ENCODE peak calls at places on chromosomes 2 and 18, in four cellular contexts. One of them, this sample, is unnamed.

GRCh38 chr18:56575819-56576663 is 62.4 kb downstream of the TXNL1 start:
- DNase-seq in GM12891: peak
- DNase-seq in HepG2: peak
- DNase-seq in K562: peak
- DNase-seq in this sample: no peak

GRCh38 chr2:221671515-221671914 is 99.4 kb upstream of the EPHA4 start:
- DNase-seq in HepG2: no peak
- DNase-seq in GM12891: no peak
- DNase-seq in K562: no peak
- DNase-seq in this sample: no peak

GRCh38 chr18:48680339-48680738 is 141.5 kb downstream of the CTIF start:
- DNase-seq in GM12891: no peak
- DNase-seq in K562: no peak
- DNase-seq in HepG2: no peak
- DNase-seq in this sample: no peak

GRCh38 chr2:161898633-161899032 is 175.4 kb downstream of the DPP4 start:
- DNase-seq in HepG2: no peak
- DNase-seq in GM12891: no peak
- DNase-seq in K562: no peak
- DNase-seq in this sample: no peak

GRCh38 chr2:238277695-238278094 is 10.7 kb downstream of the PER2 start:
- DNase-seq in HepG2: no peak
- DNase-seq in GM12891: no peak
- DNase-seq in K562: no peak
- DNase-seq in this sample: no peak

GRCh38 chr18:44729631-44730101 is 49.0 kb downstream of the SETBP1 start:
- DNase-seq in K562: peak
- DNase-seq in GM12891: no peak
- DNase-seq in HepG2: no peak
- DNase-seq in this sample: no peak

GRCh38 chr18:28767781-28768211 is 590.9 kb upstream of the CDH2 start:
- DNase-seq in GM12891: no peak
- DNase-seq in HepG2: no peak
- DNase-seq in K562: no peak
- DNase-seq in this sample: no peak

GRCh38 chr2:108220191-108220590 is 19.6 kb upstream of the SULT1C3 start:
- DNase-seq in GM12891: no peak
- DNase-seq in HepG2: no peak
- DNase-seq in K562: no peak
- DNase-seq in this sample: no peak

GRCh38 chr18:77118256-77119090 is 14.1 kb downstream of the MBP start:
- DNase-seq in HepG2: no peak
- DNase-seq in K562: no peak
- DNase-seq in GM12891: no peak
- DNase-seq in this sample: no peak

GRCh38 chr18:32349728-32350395 is 120.8 kb downstream of the GAREM1 start:
- DNase-seq in GM12891: no peak
- DNase-seq in HepG2: peak
- DNase-seq in K562: no peak
- DNase-seq in this sample: no peak

GRCh38 chr2:223464071-223464470 is 138.1 kb downstream of the SCG2 start:
- DNase-seq in HepG2: no peak
- DNase-seq in GM12891: no peak
- DNase-seq in K562: no peak
- DNase-seq in this sample: no peak

GRCh38 chr2:181972431-181973190 is 13.0 kb upstream of the PPP1R1C start:
- DNase-seq in GM12891: no peak
- DNase-seq in K562: no peak
- DNase-seq in HepG2: no peak
- DNase-seq in this sample: no peak

GRCh38 chr2:173657996-173658717 is 303.5 kb downstream of the CDCA7 start:
- DNase-seq in GM12891: no peak
- DNase-seq in HepG2: peak
- DNase-seq in K562: no peak
- DNase-seq in this sample: no peak

GRCh38 chr2:109516445-109517117 is 97.2 kb downstream of the SEPTIN10 start:
- DNase-seq in HepG2: peak
- DNase-seq in GM12891: no peak
- DNase-seq in K562: peak
- DNase-seq in this sample: no peak

GRCh38 chr2:105804266-105804665 is 59.6 kb downstream of the NCK2 start:
- DNase-seq in GM12891: no peak
- DNase-seq in K562: no peak
- DNase-seq in HepG2: no peak
- DNase-seq in this sample: no peak

GRCh38 chr2:224436634-224437033 is 34.7 kb upstream of the FAM124B start:
- DNase-seq in HepG2: no peak
- DNase-seq in GM12891: no peak
- DNase-seq in K562: no peak
- DNase-seq in this sample: no peak

GRCh38 chr18:68417166-68417776 is 297.6 kb downstream of the TMX3 start:
- DNase-seq in K562: no peak
- DNase-seq in HepG2: no peak
- DNase-seq in GM12891: no peak
- DNase-seq in this sample: no peak

GRCh38 chr2:119122663-119123062 is 35.9 kb downstream of the C1QL2 start:
- DNase-seq in K562: peak
- DNase-seq in GM12891: no peak
- DNase-seq in HepG2: no peak
- DNase-seq in this sample: no peak

GRCh38 chr2:49236316-49236715 is 82.0 kb upstream of the FSHR start:
- DNase-seq in HepG2: no peak
- DNase-seq in K562: no peak
- DNase-seq in GM12891: no peak
- DNase-seq in this sample: no peak

GRCh38 chr2:119142822-119143221 is 15.7 kb downstream of the C1QL2 start:
- DNase-seq in HepG2: peak
- DNase-seq in GM12891: no peak
- DNase-seq in K562: no peak
- DNase-seq in this sample: no peak

GRCh38 chr2:62379576-62379975 is 126.4 kb downstream of the TMEM17 start:
- DNase-seq in HepG2: no peak
- DNase-seq in GM12891: no peak
- DNase-seq in K562: no peak
- DNase-seq in this sample: no peak

GRCh38 chr2:37582371-37582770 is 89.1 kb downstream of the CDC42EP3 start:
- DNase-seq in K562: no peak
- DNase-seq in GM12891: no peak
- DNase-seq in HepG2: no peak
- DNase-seq in this sample: no peak

GRCh38 chr2:227442639-227443038 is 29.3 kb upstream of the AGFG1 start:
- DNase-seq in GM12891: no peak
- DNase-seq in HepG2: no peak
- DNase-seq in K562: no peak
- DNase-seq in this sample: no peak

GRCh38 chr18:79485788-79486355 is 90.1 kb downstream of the NFATC1 start:
- DNase-seq in K562: no peak
- DNase-seq in HepG2: no peak
- DNase-seq in GM12891: no peak
- DNase-seq in this sample: no peak

GRCh38 chr18:4106407-4107033 is 348.6 kb downstream of the DLGAP1 start:
- DNase-seq in HepG2: peak
- DNase-seq in K562: peak
- DNase-seq in GM12891: peak
- DNase-seq in this sample: peak

GRCh38 chr18:58128286-58129018 is 84.4 kb downstream of the NEDD4L start:
- DNase-seq in HepG2: peak
- DNase-seq in GM12891: no peak
- DNase-seq in K562: no peak
- DNase-seq in this sample: no peak

GRCh38 chr2:67524777-67525176 is 127.6 kb downstream of the ETAA1 start:
- DNase-seq in GM12891: no peak
- DNase-seq in K562: no peak
- DNase-seq in HepG2: no peak
- DNase-seq in this sample: no peak

GRCh38 chr2:45651415-45652089 is at the start of gene PRKCE:
- DNase-seq in HepG2: no peak
- DNase-seq in K562: no peak
- DNase-seq in GM12891: no peak
- DNase-seq in this sample: peak

GRCh38 chr2:183505911-183506310 is 381.7 kb downstream of the NUP35 start:
- DNase-seq in K562: no peak
- DNase-seq in GM12891: peak
- DNase-seq in HepG2: no peak
- DNase-seq in this sample: no peak

GRCh38 chr2:219245899-219246230 is 586 bp downstream of the STK16 start:
- DNase-seq in GM12891: no peak
- DNase-seq in K562: no peak
- DNase-seq in HepG2: no peak
- DNase-seq in this sample: no peak
- TF ChIP-seq TAF1 in GM12891: no peak
- TF ChIP-seq TAF1 in K562: no peak
- TF ChIP-seq TAF1 in HepG2: no peak
- TF ChIP-seq TAF1 in this sample: no peak

DNA sequence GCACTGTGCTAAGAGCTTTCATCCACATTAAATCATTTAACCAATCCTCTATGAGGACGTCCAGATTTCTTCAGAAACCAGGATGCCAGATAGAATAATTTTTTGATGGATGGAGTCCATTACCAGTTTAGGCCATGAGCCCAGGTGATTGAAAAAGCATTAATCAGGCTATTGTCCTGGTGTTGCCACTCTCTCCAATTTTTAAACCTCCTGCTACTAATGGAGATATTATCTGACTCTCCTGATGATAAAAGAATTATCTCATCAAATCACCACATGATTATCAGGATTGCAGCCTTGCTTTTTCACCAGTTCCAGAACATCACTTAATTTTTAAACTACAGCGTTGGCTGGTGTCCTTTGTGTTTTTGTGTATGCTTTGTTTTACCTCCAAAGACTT is 402.2 kb downstream of the CLIP4 start:
- DNase-seq in HepG2: no peak
- DNase-seq in GM12891: no peak
- DNase-seq in K562: no peak
- DNase-seq in this sample: no peak
- TF ChIP-seq POLR2AphosphoS5 in HepG2: no peak
- TF ChIP-seq POLR2AphosphoS5 in GM12891: no peak
- TF ChIP-seq POLR2AphosphoS5 in K562: no peak
- TF ChIP-seq POLR2AphosphoS5 in this sample: no peak

DNA sequence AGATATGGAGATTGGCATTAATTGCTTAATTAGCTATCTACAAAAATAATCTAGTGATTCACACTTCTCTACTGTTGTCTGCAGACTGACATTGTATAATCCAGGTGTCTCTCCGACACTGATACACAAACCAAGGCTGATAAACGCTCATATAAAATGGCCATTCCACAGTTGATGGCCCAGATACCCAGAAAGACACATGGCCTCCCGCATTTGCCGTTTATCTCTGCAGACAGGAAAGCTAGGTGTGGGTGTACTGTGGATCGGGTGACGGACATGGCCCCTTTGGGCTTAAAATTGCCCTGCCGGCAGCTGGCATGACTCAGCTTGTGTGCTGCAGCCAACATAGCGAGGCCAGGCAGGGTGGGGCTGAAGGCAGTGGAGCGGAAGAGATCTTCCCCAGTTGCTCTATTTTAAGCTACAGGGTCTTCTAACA is 18.5 kb downstream of the PMAIP1 start:
- DNase-seq in GM12891: no peak
- DNase-seq in HepG2: no peak
- DNase-seq in K562: peak
- DNase-seq in this sample: no peak
- TF ChIP-seq TAF1 in GM12891: no peak
- TF ChIP-seq TAF1 in HepG2: no peak
- TF ChIP-seq TAF1 in K562: no peak
- TF ChIP-seq TAF1 in this sample: no peak

GRCh38 chr2:167943877-167944276 is 303.5 kb downstream of the STK39 start:
- DNase-seq in K562: no peak
- DNase-seq in GM12891: no peak
- DNase-seq in HepG2: no peak
- DNase-seq in this sample: no peak
- TF ChIP-seq POLR2AphosphoS5 in K562: no peak
- TF ChIP-seq POLR2AphosphoS5 in GM12891: no peak
- TF ChIP-seq POLR2AphosphoS5 in HepG2: no peak
- TF ChIP-seq POLR2AphosphoS5 in this sample: no peak

DNA sequence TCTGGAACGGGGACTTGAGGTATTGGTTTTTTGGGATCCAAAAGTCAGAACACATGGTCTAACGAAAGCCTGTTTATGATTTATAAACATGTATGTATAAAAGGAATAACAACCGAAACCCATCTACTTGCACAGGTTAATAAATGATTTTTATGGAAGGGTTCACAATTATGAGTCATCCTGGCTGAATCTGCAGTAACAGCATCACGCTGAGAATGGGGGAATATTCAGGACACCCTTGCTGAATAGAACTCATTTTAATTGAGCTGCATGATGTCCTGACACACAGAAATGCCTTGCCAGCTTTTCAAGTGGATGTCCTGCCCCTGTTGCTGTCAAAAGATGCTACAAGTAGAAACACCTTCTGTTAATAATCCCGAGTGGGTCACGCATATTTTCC is 54.7 kb upstream of the TGFA start:
- DNase-seq in K562: no peak
- DNase-seq in HepG2: no peak
- DNase-seq in GM12891: no peak
- DNase-seq in this sample: no peak
- TF ChIP-seq TAF1 in K562: no peak
- TF ChIP-seq TAF1 in HepG2: no peak
- TF ChIP-seq TAF1 in GM12891: no peak
- TF ChIP-seq TAF1 in this sample: no peak

DNA sequence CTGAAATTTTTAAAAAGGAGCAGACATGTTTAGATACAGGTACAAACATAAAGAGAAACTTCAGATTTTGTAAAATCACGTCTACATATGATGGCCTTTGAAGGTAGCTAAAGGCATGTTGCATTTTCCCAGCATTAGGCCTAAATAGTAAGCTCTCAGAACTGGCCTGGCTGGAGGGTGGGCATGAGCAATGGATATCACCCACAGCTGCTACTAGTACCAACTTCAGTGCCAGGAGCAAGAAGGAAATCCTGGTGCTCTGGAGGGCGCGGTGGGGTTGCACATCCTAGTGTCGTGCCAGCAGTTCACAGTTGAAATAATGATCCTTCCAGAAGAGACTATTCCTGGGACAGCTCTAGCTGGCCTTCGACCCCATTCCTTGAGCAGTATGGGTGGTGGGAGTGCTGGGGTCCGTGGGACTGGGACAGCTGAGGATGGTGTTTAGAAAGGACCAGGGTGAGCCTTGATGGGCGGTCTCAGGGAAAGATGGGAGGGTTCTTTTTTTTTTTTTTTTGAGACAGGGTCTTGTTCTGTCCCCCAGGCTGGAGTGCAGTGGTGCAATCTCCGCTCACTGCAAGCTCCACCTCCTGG is 4.9 kb downstream of the DES start:
- DNase-seq in HepG2: no peak
- DNase-seq in GM12891: no peak
- DNase-seq in K562: no peak
- DNase-seq in this sample: no peak
- TF ChIP-seq POLR2AphosphoS5 in HepG2: no peak
- TF ChIP-seq POLR2AphosphoS5 in GM12891: no peak
- TF ChIP-seq POLR2AphosphoS5 in K562: no peak
- TF ChIP-seq POLR2AphosphoS5 in this sample: no peak

DNA sequence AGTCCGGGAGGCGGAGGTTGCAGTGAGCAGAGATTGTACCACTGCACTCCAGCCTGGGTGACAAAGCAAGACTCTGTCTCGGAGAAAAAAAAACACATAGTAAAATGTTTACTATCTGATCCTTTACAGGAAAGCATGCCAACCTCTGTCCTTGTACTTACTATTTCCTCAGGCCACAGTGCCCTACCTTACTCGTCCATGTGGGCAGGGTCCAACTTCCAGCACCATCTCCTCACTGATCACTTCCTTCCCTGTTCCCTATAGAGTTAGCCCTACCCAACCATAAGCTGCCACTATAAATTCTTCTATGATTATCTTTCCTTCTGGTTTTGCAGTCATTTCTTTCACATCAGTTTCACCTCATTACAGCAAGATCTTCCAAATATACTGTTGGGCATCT is 136.2 kb downstream of the MYO5B start:
- DNase-seq in HepG2: no peak
- DNase-seq in GM12891: no peak
- DNase-seq in K562: no peak
- DNase-seq in this sample: no peak
- TF ChIP-seq TAF1 in HepG2: no peak
- TF ChIP-seq TAF1 in GM12891: no peak
- TF ChIP-seq TAF1 in K562: no peak
- TF ChIP-seq TAF1 in this sample: no peak